ENCODE peak calls at places on chromosomes 7 and 10, in nine cellular contexts. R is memory B cell; Z is GM23248; P is stimulated activated CD8-positive, alpha-beta memory T cell treated with anti-CD3 and anti-CD28 coated beads, Interleukin-2, amount 100 ng/mL, for 48 hours; Q is fibroblast of mammary gland; B is EH; F is NCI-H1092 treated with DMSO at 0.1 percent for 48 hours; J is central memory CD4-positive, alpha-beta T cell; T is EL. Y is an unnamed sample.
A peak's percentile ranks its signal among the peaks of the same experiment; 100 is the strongest.

GRCh38 chr7:25385731-25386136 is 157.4 kb upstream of the NPVF start:
- DNase-seq in R (no peak), Z (no peak), P (no peak), Q (no peak), B (no peak), F (peak; percentile 98), J (no peak), T (no peak), Y (no peak)

GRCh38 chr10:97572214-97572989 is at the start of gene ANKRD2:
- DNase-seq in R (peak; percentile 55), Z (peak; percentile 86), P (peak; percentile 45), Q (peak; percentile 86), B (peak; percentile 82), F (peak; percentile 30), J (peak; percentile 7), T (peak; percentile 82), Y (no peak)

GRCh38 chr7:4010206-4010605 is 671.9 kb upstream of the FOXK1 start:
- DNase-seq in R (no peak), Z (no peak), P (no peak), Q (no peak), B (no peak), F (no peak), J (no peak), T (no peak), Y (no peak)

GRCh38 chr10:86960003-86960862 is 1.8 kb downstream of the SNCG start:
- DNase-seq in R (no peak), Z (peak; percentile 84), P (no peak), Q (peak; percentile 78), B (peak; percentile 73), F (no peak), J (peak; percentile 50), T (peak; percentile 67), Y (no peak)

GRCh38 chr7:33981686-33982424 is 76.5 kb downstream of the BMPER start:
- DNase-seq in R (no peak), Z (peak; percentile 82), P (no peak), Q (peak; percentile 92), B (peak; percentile 73), F (no peak), J (no peak), T (peak; percentile 63), Y (no peak)

GRCh38 chr7:155863721-155864151 is 51.5 kb upstream of the SHH start:
- DNase-seq in R (no peak), Z (no peak), P (no peak), Q (no peak), B (no peak), F (no peak), J (no peak), T (no peak), Y (no peak)

GRCh38 chr10:97185326-97186058 is at the start of gene SLIT1:
- DNase-seq in R (no peak), Z (no peak), P (no peak), Q (no peak), B (no peak), F (peak; percentile 69), J (no peak), T (no peak), Y (peak; percentile 65)

GRCh38 chr7:81774496-81774895 is 4.6 kb upstream of the HGF start:
- DNase-seq in R (no peak), Z (no peak), P (no peak), Q (no peak), B (no peak), F (no peak), J (no peak), T (no peak), Y (no peak)

GRCh38 chr10:113856563-113856962 is 2.1 kb downstream of the NHLRC2 start:
- DNase-seq in R (no peak), Z (peak; percentile 40), P (no peak), Q (peak; percentile 23), B (no peak), F (no peak), J (no peak), T (peak; percentile 6), Y (no peak)

GRCh38 chr10:43265799-43266721 is 805 bp downstream of the RASGEF1A start:
- DNase-seq in R (no peak), Z (peak; percentile 11), P (no peak), Q (no peak), B (no peak), F (peak; percentile 8), J (peak; percentile 39), T (no peak), Y (peak; percentile 16)

GRCh38 chr10:133090101-133090500 is 2.4 kb downstream of the ADGRA1 start:
- DNase-seq in R (no peak), Z (no peak), P (no peak), Q (no peak), B (no peak), F (no peak), J (no peak), T (no peak), Y (no peak)

GRCh38 chr7:25240896-25241295 is 12.6 kb upstream of the NPVF start:
- DNase-seq in R (no peak), Z (no peak), P (no peak), Q (no peak), B (no peak), F (no peak), J (no peak), T (no peak), Y (no peak)

GRCh38 chr7:135557455-135558336 is at the start of gene NUP205:
- DNase-seq in R (peak; percentile 90), Z (peak; percentile 93), P (peak; percentile 48), Q (peak; percentile 85), B (peak; percentile 83), F (peak; percentile 94), J (peak; percentile 86), T (peak; percentile 81), Y (peak; percentile 93)

GRCh38 chr10:102643346-102644065 is 773 bp upstream of the TRIM8 start:
- DNase-seq in R (no peak), Z (peak; percentile 89), P (peak; percentile 43), Q (peak; percentile 69), B (peak; percentile 83), F (peak; percentile 50), J (peak; percentile 31), T (peak; percentile 77), Y (peak; percentile 47)

GRCh38 chr7:78587443-78588044 is 789.0 kb downstream of the PHTF2 start:
- DNase-seq in R (no peak), Z (peak; percentile 61), P (no peak), Q (peak; percentile 26), B (peak; percentile 46), F (peak; percentile 46), J (no peak), T (peak; percentile 37), Y (peak; percentile 54)

GRCh38 chr7:13794581-13794980 is 194.9 kb downstream of the ETV1 start:
- DNase-seq in R (no peak), Z (peak; percentile 19), P (no peak), Q (no peak), B (no peak), F (no peak), J (no peak), T (no peak), Y (no peak)